ENCODE peak calls at places on chromosomes 2 and 18, in four cellular contexts. O, E, K and F are unnamed samples.
A peak's percentile ranks its signal among the peaks of the same experiment; 100 is the strongest.

GRCh38 chr18:60069145-60069544 is 169.3 kb downstream of the PMAIP1 start:
- DNase-seq in O (no peak), E (no peak), K (peak; percentile 7), F (no peak)

GRCh38 chr2:68357608-68358337 is 7.3 kb upstream of the PLEK start:
- DNase-seq in O (peak; percentile 57), E (peak; percentile 39), K (peak; percentile 70), F (no peak)

GRCh38 chr2:125822746-125823145 is 833.2 kb upstream of the GYPC start:
- DNase-seq in O (no peak), E (no peak), K (no peak), F (no peak)

GRCh38 chr2:27720004-27720551 is 51.4 kb upstream of the MRPL33 start:
- DNase-seq in O (no peak), E (no peak), K (peak; percentile 98), F (no peak)

GRCh38 chr18:6249110-6249680 is 165.5 kb downstream of the L3MBTL4 start:
- DNase-seq in O (no peak), E (no peak), K (no peak), F (no peak)

GRCh38 chr2:162661618-162662017 is 176.9 kb downstream of the KCNH7 start:
- DNase-seq in O (no peak), E (no peak), K (no peak), F (no peak)

GRCh38 chr2:138187221-138187620 is 222.9 kb downstream of the HNMT start:
- DNase-seq in O (no peak), E (no peak), K (no peak), F (no peak)

GRCh38 chr2:10659898-10660568 is 29.7 kb downstream of the NOL10 start:
- DNase-seq in O (peak; percentile 69), E (peak; percentile 76), K (peak; percentile 86), F (peak; percentile 33)

GRCh38 chr2:30115141-30115980 is 31.4 kb upstream of the YPEL5 start:
- DNase-seq in O (peak; percentile 80), E (peak; percentile 82), K (peak; percentile 85), F (peak; percentile 71)

GRCh38 chr18:55906533-55906932 is 318.5 kb upstream of the TCF4 start:
- DNase-seq in O (no peak), E (no peak), K (no peak), F (no peak)

GRCh38 chr2:22798389-22798788 is 586.6 kb upstream of the KLHL29 start:
- DNase-seq in O (no peak), E (no peak), K (no peak), F (no peak)

GRCh38 chr2:55165567-55165966 is 66.5 kb downstream of the CLHC1 start:
- DNase-seq in O (no peak), E (no peak), K (peak; percentile 62), F (no peak)

GRCh38 chr2:241601841-241602240 is 35.1 kb downstream of the THAP4 start:
- DNase-seq in O (no peak), E (no peak), K (no peak), F (no peak)

GRCh38 chr2:163646659-163647058 is 89.1 kb downstream of the FIGN start:
- DNase-seq in O (no peak), E (no peak), K (no peak), F (no peak)

GRCh38 chr2:20196881-20197204 is 28.1 kb downstream of the SDC1 start:
- DNase-seq in O (no peak), E (no peak), K (no peak), F (no peak)

GRCh38 chr2:16509042-16509441 is 156.6 kb downstream of the CYRIA start:
- DNase-seq in O (no peak), E (no peak), K (no peak), F (no peak)

GRCh38 chr2:221104391-221104811 is 467.7 kb downstream of the EPHA4 start:
- DNase-seq in O (no peak), E (no peak), K (peak; percentile 61), F (no peak)

GRCh38 chr18:65811307-65811706 is 60.5 kb downstream of the CDH7 start:
- DNase-seq in O (no peak), E (no peak), K (no peak), F (no peak)

GRCh38 chr18:54647176-54647575 is 56.1 kb downstream of the DYNAP start:
- DNase-seq in O (peak; percentile 30), E (peak; percentile 42), K (peak; percentile 22), F (no peak)

GRCh38 chr18:44698518-44698917 is 17.8 kb downstream of the SETBP1 start:
- DNase-seq in O (no peak), E (no peak), K (no peak), F (no peak)

GRCh38 chr2:126935774-126936173 is 37.1 kb downstream of the TEX51 start:
- DNase-seq in O (no peak), E (no peak), K (no peak), F (no peak)

GRCh38 chr2:29509397-29509796 is 394.2 kb downstream of the CLIP4 start:
- DNase-seq in O (no peak), E (no peak), K (peak; percentile 40), F (no peak)

GRCh38 chr2:33223851-33224250 is 252.6 kb upstream of the RASGRP3 start:
- DNase-seq in O (no peak), E (no peak), K (peak; percentile 83), F (no peak)

GRCh38 chr2:10201201-10201600 is 78.7 kb downstream of the RRM2 start:
- DNase-seq in O (no peak), E (peak; percentile 28), K (no peak), F (no peak)

GRCh38 chr2:193690572-193690971 is 1495.8 kb upstream of the TMEFF2 start:
- DNase-seq in O (no peak), E (no peak), K (no peak), F (no peak)

GRCh38 chr2:176080540-176081355 is 3.0 kb downstream of the EVX2 start:
- DNase-seq in O (peak; percentile 8), E (peak; percentile 58), K (no peak), F (no peak)

GRCh38 chr2:27878825-27879224 is 11.4 kb downstream of the RBKS start:
- DNase-seq in O (no peak), E (no peak), K (no peak), F (no peak)

GRCh38 chr2:203534486-203535077 is 519 bp downstream of the RAPH1 start:
- DNase-seq in O (no peak), E (no peak), K (no peak), F (peak; percentile 39)

DNA sequence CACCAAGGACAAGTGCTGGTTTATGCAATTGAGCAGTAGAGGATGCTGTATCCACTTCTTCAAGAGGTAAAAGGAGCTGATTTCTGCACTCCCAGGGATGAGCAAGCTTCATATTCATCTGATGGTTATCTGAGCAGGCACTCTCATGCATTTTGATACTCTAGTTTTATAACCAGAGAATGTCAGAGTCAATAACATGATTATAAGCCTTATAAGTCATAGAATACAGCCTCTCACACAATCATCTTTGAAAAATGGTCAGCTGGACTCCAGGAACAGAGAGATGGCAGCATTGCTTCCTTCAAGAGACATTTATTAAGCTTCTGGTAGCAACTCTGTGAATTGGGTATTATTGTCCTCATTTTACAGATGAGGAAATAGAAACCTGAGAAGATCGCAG is 167.1 kb downstream of the SLC8A1 start:
- DNase-seq in O (no peak), E (no peak), K (peak; percentile 34), F (no peak)
- TF ChIP-seq CTCF in O (no peak), E (no peak), K (peak; percentile 15), F (no peak)

GRCh38 chr2:173964565-173965371 is 405 bp downstream of the SP3 start:
- DNase-seq in O (peak; percentile 87), E (peak; percentile 88), K (peak; percentile 82), F (peak; percentile 74)

GRCh38 chr2:173963817-173964564 is 1.2 kb downstream of the SP3 start:
- DNase-seq in O (peak; percentile 81), E (peak; percentile 95), K (peak; percentile 82), F (peak; percentile 81)

GRCh38 chr2:173962583-173963110 is 2.5 kb downstream of the SP3 start:
- DNase-seq in O (no peak), E (no peak), K (no peak), F (no peak)

GRCh38 chr2:173962036-173962435 is 3.1 kb downstream of the SP3 start:
- DNase-seq in O (no peak), E (no peak), K (no peak), F (no peak)

GRCh38 chr2:173963323-173963816 is 1.8 kb downstream of the SP3 start:
- DNase-seq in O (peak; percentile 60), E (no peak), K (peak; percentile 76), F (no peak)
- TF ChIP-seq CTCF in O (peak; percentile 44), E (peak; percentile 28), K (peak; percentile 33), F (peak; percentile 43)

DNA sequence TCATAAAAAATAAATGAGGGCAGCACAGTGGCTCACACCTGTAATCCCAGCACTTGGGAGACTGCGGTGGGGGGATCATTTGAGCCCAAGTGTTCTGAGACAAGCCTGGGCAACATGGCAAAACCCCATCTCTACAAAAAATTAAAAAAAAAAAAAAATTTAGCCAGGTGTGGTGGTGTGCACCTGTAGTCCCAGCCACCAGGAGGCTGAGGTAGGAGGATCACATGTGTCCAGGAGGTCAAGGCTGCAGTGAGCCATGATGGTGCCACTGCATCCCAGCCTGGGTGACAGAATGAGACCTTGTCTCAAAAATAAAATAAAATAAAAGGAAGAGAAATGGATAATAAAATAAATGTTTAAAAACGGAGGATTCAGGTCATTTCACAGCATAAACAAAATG is 113.5 kb downstream of the ATAD2B start:
- DNase-seq in O (no peak), E (no peak), K (no peak), F (no peak)
- TF ChIP-seq CTCF in O (no peak), E (no peak), K (no peak), F (no peak)

GRCh38 chr2:108195133-108195439 is 44.7 kb upstream of the SULT1C3 start:
- DNase-seq in O (no peak), E (no peak), K (no peak), F (no peak)
- TF ChIP-seq CTCF in O (no peak), E (no peak), K (no peak), F (no peak)

GRCh38 chr2:64654993-64655666 is 1.4 kb upstream of the SERTAD2 start:
- DNase-seq in O (no peak), E (peak; percentile 38), K (peak; percentile 37), F (no peak)
- TF ChIP-seq CTCF in O (peak; percentile 15), E (peak; percentile 49), K (peak; percentile 32), F (peak; percentile 47)

GRCh38 chr18:43420950-43421349 is 143.7 kb upstream of the SYT4 start:
- DNase-seq in O (no peak), E (no peak), K (no peak), F (no peak)
- TF ChIP-seq CTCF in O (peak; percentile 23), E (no peak), K (peak; percentile 18), F (peak; percentile 58)

DNA sequence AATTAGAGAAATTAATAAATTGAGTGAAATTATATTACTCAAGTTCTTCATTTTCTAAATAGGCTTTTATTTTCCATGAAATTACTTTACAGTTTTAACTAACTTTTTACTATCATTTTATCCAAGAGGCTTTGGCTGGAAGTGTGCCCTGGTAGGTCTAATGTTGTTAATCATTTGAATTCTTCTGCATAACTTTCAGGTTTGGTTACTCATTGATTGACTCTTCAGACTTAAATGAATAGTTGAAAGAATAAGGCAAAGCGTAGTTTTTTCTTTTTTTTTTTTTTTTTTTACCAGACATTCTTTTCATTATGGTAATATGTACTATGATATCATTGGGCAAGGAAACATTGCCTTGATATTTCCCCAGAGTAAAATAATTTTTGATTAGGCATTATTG is 228.4 kb upstream of the MMADHC start:
- DNase-seq in O (no peak), E (no peak), K (no peak), F (no peak)
- TF ChIP-seq CTCF in O (no peak), E (no peak), K (no peak), F (no peak)

GRCh38 chr2:129748653-129749052 is 230.8 kb upstream of the RAB6C start:
- DNase-seq in O (no peak), E (peak; percentile 69), K (no peak), F (no peak)
- TF ChIP-seq CTCF in O (no peak), E (peak; percentile 82), K (no peak), F (peak; percentile 60)

GRCh38 chr2:86788881-86789686 is 1.6 kb downstream of the CD8A start:
- DNase-seq in O (peak; percentile 28), E (no peak), K (peak; percentile 17), F (no peak)
- TF ChIP-seq CTCF in O (no peak), E (no peak), K (no peak), F (no peak)